ENCODE peak calls at places on chromosomes 11 and 22, in four cellular contexts. G, V, Y and A are unnamed samples.

GRCh38 chr11:114059984-114060401 is 482 bp downstream of the ZBTB16 start:
- DNase-seq in G (peak), V (peak), Y (no peak), A (peak)

GRCh38 chr11:128462802-128463385 is 124.5 kb downstream of the ETS1 start:
- DNase-seq in G (no peak), V (no peak), Y (no peak), A (no peak)

GRCh38 chr11:44611687-44612437 is 46.4 kb downstream of the CD82 start:
- DNase-seq in G (no peak), V (no peak), Y (no peak), A (no peak)

GRCh38 chr11:65558785-65559509 is 788 bp upstream of the LTBP3 start:
- DNase-seq in G (peak), V (peak), Y (no peak), A (peak)

GRCh38 chr11:117523680-117524079 is 196.0 kb downstream of the CEP164 start:
- DNase-seq in G (peak), V (peak), Y (no peak), A (no peak)

GRCh38 chr11:95503047-95503446 is 272.0 kb upstream of the SESN3 start:
- DNase-seq in G (peak), V (no peak), Y (no peak), A (no peak)

GRCh38 chr11:72635309-72635915 is 38.8 kb downstream of the PDE2A start:
- DNase-seq in G (no peak), V (no peak), Y (no peak), A (no peak)

GRCh38 chr11:1384206-1384965 is 5.3 kb upstream of the BRSK2 start:
- DNase-seq in G (no peak), V (no peak), Y (no peak), A (no peak)

GRCh38 chr22:37334859-37335818 is 52.8 kb downstream of the CYTH4 start:
- DNase-seq in G (peak), V (no peak), Y (peak), A (no peak)

GRCh38 chr22:17785185-17786184 is 11.2 kb upstream of the BID start:
- DNase-seq in G (peak), V (peak), Y (peak), A (peak)

GRCh38 chr11:2414616-2415015 is 14.1 kb downstream of the TSSC4 start:
- DNase-seq in G (no peak), V (no peak), Y (no peak), A (no peak)

GRCh38 chr22:22450343-22450839 is 58.2 kb downstream of the ZNF280B start:
- DNase-seq in G (no peak), V (no peak), Y (no peak), A (no peak)

GRCh38 chr22:39237276-39238123 is 7.3 kb downstream of the PDGFB start:
- DNase-seq in G (no peak), V (peak), Y (no peak), A (peak)

GRCh38 chr22:39230261-39231196 is 14.3 kb downstream of the PDGFB start:
- DNase-seq in G (no peak), V (no peak), Y (peak), A (no peak)

GRCh38 chr11:129574431-129574830 is 198.8 kb downstream of the BARX2 start:
- DNase-seq in G (no peak), V (no peak), Y (no peak), A (no peak)

GRCh38 chr11:133903875-133904817 is 52.6 kb downstream of the IGSF9B start:
- DNase-seq in G (no peak), V (no peak), Y (no peak), A (no peak)

GRCh38 chr22:46758867-46759290 is 3.6 kb upstream of the TBC1D22A start:
- DNase-seq in G (peak), V (peak), Y (peak), A (no peak)

GRCh38 chr11:24311974-24312373 is 184.9 kb upstream of the LUZP2 start:
- DNase-seq in G (no peak), V (no peak), Y (no peak), A (no peak)

GRCh38 chr22:45473626-45474237 is 29.0 kb upstream of the FBLN1 start:
- DNase-seq in G (no peak), V (peak), Y (no peak), A (no peak)